ENCODE peak calls at places on chromosomes 5 and 9, in ten cellular contexts. M, S, E, B, X, Z, D, C, Q and T are unnamed samples.
A peak's percentile ranks its signal among the peaks of the same experiment; 100 is the strongest.

GRCh38 chr9:20197976-20198685 is 409.3 kb upstream of the SLC24A2 start:
- DNase-seq in M (no peak), S (no peak), E (no peak), B (peak; percentile 32), X (no peak), Z (no peak), D (no peak), C (no peak), Q (no peak), T (no peak)

GRCh38 chr5:137228816-137229215 is 270.3 kb downstream of the SPOCK1 start:
- DNase-seq in M (no peak), S (no peak), E (no peak), B (no peak), X (no peak), Z (no peak), D (no peak), C (no peak), Q (no peak), T (no peak)

GRCh38 chr5:146043722-146044121 is 61.7 kb downstream of the PLAC8L1 start:
- DNase-seq in M (no peak), S (no peak), E (no peak), B (no peak), X (no peak), Z (no peak), D (no peak), C (no peak), Q (no peak), T (no peak)

GRCh38 chr9:120711841-120712538 is 2.3 kb downstream of the MEGF9 start:
- DNase-seq in M (no peak), S (no peak), E (peak; percentile 39), B (no peak), X (no peak), Z (peak; percentile 21), D (no peak), C (no peak), Q (no peak), T (peak; percentile 16)

GRCh38 chr5:69367697-69368279 is 1.5 kb downstream of the AK6 start:
- DNase-seq in M (no peak), S (no peak), E (no peak), B (no peak), X (no peak), Z (peak; percentile 22), D (no peak), C (no peak), Q (no peak), T (peak; percentile 12)

GRCh38 chr9:38233343-38233742 is 159.2 kb upstream of the ALDH1B1 start:
- DNase-seq in M (peak; percentile 27), S (no peak), E (no peak), B (no peak), X (peak; percentile 66), Z (no peak), D (no peak), C (peak; percentile 20), Q (no peak), T (no peak)

GRCh38 chr9:127854169-127854833 is at the start of gene ENG:
- DNase-seq in M (peak; percentile 55), S (peak; percentile 30), E (peak; percentile 44), B (peak; percentile 67), X (no peak), Z (peak; percentile 35), D (peak; percentile 78), C (no peak), Q (no peak), T (peak; percentile 28)

GRCh38 chr9:114275246-114275994 is 47.5 kb upstream of the ORM1 start:
- DNase-seq in M (no peak), S (no peak), E (peak; percentile 54), B (no peak), X (peak; percentile 84), Z (no peak), D (no peak), C (no peak), Q (no peak), T (no peak)

GRCh38 chr5:137876101-137876500 is 8.4 kb downstream of the MYOT start:
- DNase-seq in M (no peak), S (no peak), E (no peak), B (no peak), X (no peak), Z (no peak), D (no peak), C (no peak), Q (no peak), T (no peak)

GRCh38 chr5:2752875-2753435 is 1.5 kb upstream of the IRX2 start:
- DNase-seq in M (no peak), S (no peak), E (peak; percentile 22), B (no peak), X (no peak), Z (no peak), D (no peak), C (no peak), Q (no peak), T (no peak)

GRCh38 chr9:138007566-138008080 is 130.0 kb downstream of the CACNA1B start:
- DNase-seq in M (no peak), S (no peak), E (no peak), B (no peak), X (no peak), Z (no peak), D (no peak), C (no peak), Q (no peak), T (no peak)

GRCh38 chr9:94860678-94861588 is 134.4 kb downstream of the AOPEP start:
- DNase-seq in M (peak; percentile 90), S (no peak), E (no peak), B (peak; percentile 59), X (peak; percentile 31), Z (peak; percentile 78), D (no peak), C (no peak), Q (peak; percentile 80), T (peak; percentile 92)

GRCh38 chr9:79013715-79014610 is 557.8 kb upstream of the TLE4 start:
- DNase-seq in M (no peak), S (no peak), E (peak; percentile 61), B (peak; percentile 23), X (no peak), Z (no peak), D (peak; percentile 35), C (no peak), Q (no peak), T (no peak)

GRCh38 chr9:74284596-74284995 is 212.5 kb upstream of the RORB start:
- DNase-seq in M (no peak), S (no peak), E (no peak), B (no peak), X (no peak), Z (no peak), D (peak; percentile 52), C (peak; percentile 50), Q (no peak), T (no peak)

GRCh38 chr9:87372401-87372851 is 125.2 kb upstream of the DAPK1 start:
- DNase-seq in M (no peak), S (no peak), E (peak; percentile 98), B (no peak), X (no peak), Z (no peak), D (no peak), C (no peak), Q (no peak), T (no peak)

GRCh38 chr5:44740655-44741054 is 68.1 kb upstream of the MRPS30 start:
- DNase-seq in M (no peak), S (no peak), E (no peak), B (no peak), X (no peak), Z (no peak), D (no peak), C (no peak), Q (no peak), T (no peak)

GRCh38 chr9:36280989-36281388 is 22.7 kb upstream of the GNE start:
- DNase-seq in M (no peak), S (no peak), E (no peak), B (no peak), X (no peak), Z (no peak), D (no peak), C (no peak), Q (no peak), T (no peak)

GRCh38 chr5:7678057-7678456 is 172.9 kb downstream of the CFAP90 start:
- DNase-seq in M (no peak), S (no peak), E (no peak), B (no peak), X (no peak), Z (no peak), D (no peak), C (no peak), Q (no peak), T (no peak)

GRCh38 chr9:133235549-133236222 is 26.6 kb upstream of the OBP2B start:
- DNase-seq in M (no peak), S (no peak), E (no peak), B (no peak), X (no peak), Z (no peak), D (no peak), C (no peak), Q (no peak), T (no peak)

GRCh38 chr9:34929506-34930102 is 28.5 kb upstream of the PHF24 start:
- DNase-seq in M (peak; percentile 7), S (peak; percentile 14), E (peak; percentile 15), B (no peak), X (peak; percentile 12), Z (peak; percentile 20), D (peak; percentile 52), C (peak; percentile 24), Q (peak; percentile 62), T (peak; percentile 42)

GRCh38 chr9:82457959-82458358 is 469.4 kb downstream of the SPATA31D1 start:
- DNase-seq in M (no peak), S (no peak), E (no peak), B (no peak), X (no peak), Z (no peak), D (no peak), C (no peak), Q (no peak), T (no peak)

GRCh38 chr9:137777761-137778160 is 99.8 kb upstream of the CACNA1B start:
- DNase-seq in M (no peak), S (no peak), E (no peak), B (no peak), X (no peak), Z (no peak), D (no peak), C (no peak), Q (no peak), T (no peak)